ENCODE peak calls at places on chromosomes 4 and X, in five cellular contexts. P, O, N, I and L are unnamed samples.

GRCh38 chr4:673349-674091 is 556 bp downstream of the ATP5ME start:
- DNase-seq in P (no peak), O (peak; percentile 46), N (no peak), I (no peak), L (no peak)

GRCh38 chr4:94454405-94454804 is 2.7 kb downstream of the PDLIM5 start:
- DNase-seq in P (no peak), O (no peak), N (no peak), I (no peak), L (no peak)

GRCh38 chr4:122119739-122120138 is 32.4 kb upstream of the BLTP1 start:
- DNase-seq in P (no peak), O (no peak), N (no peak), I (no peak), L (no peak)

GRCh38 chr4:53858744-53859143 is 205.7 kb downstream of the CHIC2 start:
- DNase-seq in P (no peak), O (no peak), N (no peak), I (no peak), L (no peak)

GRCh38 chrX:154091678-154092077 is 5.8 kb downstream of the MECP2 start:
- DNase-seq in P (no peak), O (no peak), N (no peak), I (no peak), L (no peak)

GRCh38 chrX:131802836-131803626 is 220.1 kb upstream of the STK26 start:
- DNase-seq in P (peak; percentile 68), O (no peak), N (no peak), I (peak; percentile 51), L (peak; percentile 39)

GRCh38 chr4:98314791-98315565 is 53.8 kb downstream of the RAP1GDS1 start:
- DNase-seq in P (no peak), O (no peak), N (no peak), I (no peak), L (no peak)

GRCh38 chr4:158622251-158622650 is 49.4 kb downstream of the C4orf46 start:
- DNase-seq in P (no peak), O (no peak), N (no peak), I (no peak), L (no peak)

GRCh38 chrX:13717697-13718483 is 16.5 kb downstream of the TRAPPC2 start:
- DNase-seq in P (no peak), O (no peak), N (no peak), I (no peak), L (no peak)

GRCh38 chr4:113683143-113683542 is 78.4 kb downstream of the CAMK2D start:
- DNase-seq in P (peak; percentile 88), O (no peak), N (peak; percentile 3), I (no peak), L (peak; percentile 6)

GRCh38 chrX:153875391-153876111 is 10.4 kb downstream of the L1CAM start:
- DNase-seq in P (no peak), O (no peak), N (peak; percentile 74), I (peak; percentile 95), L (peak; percentile 75)

GRCh38 chr4:81471361-81472248 is at the start of gene RASGEF1B:
- DNase-seq in P (peak; percentile 16), O (peak; percentile 32), N (peak; percentile 77), I (peak; percentile 82), L (peak; percentile 80)

GRCh38 chr4:41594439-41594838 is 56.5 kb downstream of the LIMCH1 start:
- DNase-seq in P (no peak), O (no peak), N (no peak), I (no peak), L (no peak)

GRCh38 chr4:183107891-183108459 is 8.9 kb downstream of the WWC2 start:
- DNase-seq in P (no peak), O (no peak), N (no peak), I (no peak), L (no peak)

GRCh38 chr4:76611611-76612010 is 176.6 kb downstream of the SHROOM3 start:
- DNase-seq in P (no peak), O (no peak), N (no peak), I (no peak), L (no peak)

GRCh38 chrX:154411981-154412340 is 622 bp downstream of the TAFAZZIN start:
- DNase-seq in P (no peak), O (peak; percentile 45), N (peak; percentile 70), I (peak; percentile 78), L (peak; percentile 53)

DNA sequence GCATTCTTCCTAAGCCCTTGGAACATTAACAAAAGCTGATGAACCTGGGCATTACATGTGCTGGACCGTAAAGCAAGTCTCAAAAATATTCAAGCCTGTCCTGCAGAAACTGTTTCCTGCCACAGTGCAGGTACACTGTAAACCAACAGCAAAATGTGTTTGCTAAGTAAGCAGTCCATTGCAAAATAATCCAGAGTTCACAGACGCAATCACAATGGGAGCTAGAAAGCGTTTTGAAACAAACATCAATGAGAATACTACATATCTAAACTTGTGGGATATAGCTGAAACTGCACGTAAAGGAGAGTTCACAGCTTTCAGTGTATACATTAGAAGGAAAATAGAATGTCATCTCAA is 61.6 kb downstream of the RGS12 start:
- DNase-seq in P (no peak), O (peak; percentile 96), N (no peak), I (no peak), L (no peak)
- TF ChIP-seq POLR2A in P (no peak), O (peak; percentile 45), N (no peak), I (no peak), L (no peak)

GRCh38 chr4:112279882-112280315 is 5.8 kb downstream of the TIFA start:
- DNase-seq in P (no peak), O (no peak), N (no peak), I (no peak), L (no peak)
- TF ChIP-seq TAF1 in P (no peak), O (no peak), N (no peak), I (no peak), L (no peak)

DNA sequence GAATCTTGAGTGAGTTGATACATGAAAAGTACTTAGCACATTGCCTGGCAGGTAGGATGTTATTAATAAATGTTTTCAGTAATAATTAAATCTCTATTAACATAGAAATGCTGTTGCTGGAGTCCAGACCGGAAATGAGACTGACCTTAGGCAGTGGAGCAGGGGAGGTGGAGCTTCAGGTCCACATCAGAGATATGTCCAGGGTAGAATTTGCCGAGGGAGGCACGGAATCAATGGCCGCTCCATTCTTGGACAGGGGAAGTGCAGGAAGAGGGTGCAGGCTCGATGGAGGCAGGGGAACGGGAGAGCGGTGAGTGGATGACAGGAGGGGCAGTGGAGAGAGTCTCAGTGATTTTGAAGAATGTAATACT is 107.3 kb downstream of the GATB start:
- DNase-seq in P (no peak), O (no peak), N (no peak), I (no peak), L (no peak)
- TF ChIP-seq POLR2A in P (no peak), O (no peak), N (no peak), I (no peak), L (no peak)

GRCh38 chr4:148170408-148171385 is 271.5 kb downstream of the NR3C2 start:
- DNase-seq in P (no peak), O (no peak), N (no peak), I (no peak), L (no peak)
- TF ChIP-seq TAF1 in P (no peak), O (no peak), N (no peak), I (no peak), L (no peak)